ENCODE peak calls at places on chromosomes 7 and 10, in seven cellular contexts. J is breast epithelium; X is CD8-positive, alpha-beta T cell; V is neural progenitor cell; Q is IMR-90; H is transverse colon; Z is CD8-positive, alpha-beta memory T cell. N is an unnamed sample. For H3K27me3, the result is how much of the 10 kb centered on the place peaks cover.

GRCh38 chr7:139700505-139701235 is 77.1 kb downstream of the HIPK2 start:
- DNase-seq in Z (no peak), X (no peak), V (no peak), H (no peak), Q (no peak), J (no peak), N (no peak)

GRCh38 chr10:132298038-132298935 is 9.5 kb downstream of the STK32C start:
- DNase-seq in X (no peak), V (peak), J (peak), H (no peak), Z (no peak), Q (no peak), N (no peak)

GRCh38 chr7:158164101-158165095 is 423.2 kb downstream of the PTPRN2 start:
- DNase-seq in H (no peak), V (peak), X (no peak), J (no peak), Z (no peak), Q (no peak), N (no peak)

GRCh38 chr10:52951819-52952218 is 179.2 kb upstream of the MBL2 start:
- DNase-seq in X (no peak), H (peak), V (peak), Z (no peak), Q (peak), J (no peak), N (peak)

GRCh38 chr10:6162589-6163356 is 40.0 kb upstream of the PFKFB3 start:
- DNase-seq in Q (no peak), X (no peak), V (no peak), Z (no peak), J (no peak), H (peak), N (no peak)

GRCh38 chr7:18228686-18229085 is 201.0 kb upstream of the PRPS1L1 start:
- DNase-seq in Q (no peak), H (peak), Z (no peak), X (no peak), V (no peak), J (no peak), N (no peak)

GRCh38 chr10:109895095-109895818 is 28.1 kb downstream of the XPNPEP1 start:
- DNase-seq in Z (no peak), X (no peak), Q (peak), H (no peak), V (no peak), J (no peak), N (peak)

GRCh38 chr7:123594813-123595241 is 6.8 kb upstream of the ASB15 start:
- DNase-seq in X (no peak), H (peak), J (no peak), V (peak), Z (no peak), Q (no peak), N (no peak)

GRCh38 chr10:112957589-112958202 is 7.6 kb downstream of the TCF7L2 start:
- DNase-seq in J (no peak), Z (no peak), V (no peak), X (no peak), Q (no peak), H (no peak), N (no peak)

GRCh38 chr10:36172054-36172531 is 530.0 kb upstream of the FZD8 start:
- DNase-seq in Z (no peak), J (no peak), X (no peak), Q (peak), V (no peak), H (no peak), N (no peak)
- H3K4me3 ChIP-seq in Z (no peak), J (no peak), X (no peak), Q (peak), V (no peak), H (no peak), N (no peak)

GRCh38 chr10:12875100-12875499 is 126.4 kb downstream of the CCDC3 start:
- DNase-seq in J (no peak), X (no peak), Q (peak), H (no peak), Z (no peak), V (no peak), N (peak)

GRCh38 chr10:12872577-12872976 is 128.9 kb downstream of the CCDC3 start:
- DNase-seq in Q (no peak), V (no peak), J (no peak), Z (no peak), X (no peak), H (no peak), N (no peak)

GRCh38 chr10:12873172-12873571 is 128.3 kb downstream of the CCDC3 start:
- DNase-seq in X (no peak), Z (no peak), Q (no peak), V (no peak), J (no peak), H (no peak), N (no peak)

GRCh38 chr10:12876266-12876665 is 125.2 kb downstream of the CCDC3 start:
- DNase-seq in Q (no peak), J (no peak), X (no peak), Z (no peak), H (no peak), V (no peak), N (no peak)

DNA sequence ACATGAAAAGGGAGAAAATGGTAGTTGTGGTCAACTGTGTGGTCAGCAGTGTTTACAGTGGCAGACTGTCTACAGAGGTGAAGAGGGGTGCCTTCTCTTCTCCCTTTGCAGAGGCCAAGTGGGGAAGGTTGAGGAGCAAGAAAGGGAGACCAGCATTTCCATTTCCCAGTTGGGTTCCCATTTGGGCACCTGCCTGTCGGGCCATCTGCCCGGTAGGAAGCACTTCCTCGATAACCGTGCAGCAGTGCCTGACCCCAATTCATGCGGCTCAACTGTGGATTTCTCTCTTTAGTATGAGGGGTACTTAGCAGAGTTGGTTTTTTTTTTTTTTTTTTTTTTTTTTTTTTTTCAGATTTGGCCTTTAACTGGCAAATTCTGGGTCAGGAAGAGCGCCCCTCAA is 127.0 kb downstream of the CCDC3 start:
- DNase-seq in Q (no peak), X (no peak), H (no peak), J (no peak), V (no peak), Z (no peak), N (no peak)
- H3K27me3 ChIP-seq in Q (under half), X (under half), H (under half), J (under half), V (under half), Z (under half), N (under half)

DNA sequence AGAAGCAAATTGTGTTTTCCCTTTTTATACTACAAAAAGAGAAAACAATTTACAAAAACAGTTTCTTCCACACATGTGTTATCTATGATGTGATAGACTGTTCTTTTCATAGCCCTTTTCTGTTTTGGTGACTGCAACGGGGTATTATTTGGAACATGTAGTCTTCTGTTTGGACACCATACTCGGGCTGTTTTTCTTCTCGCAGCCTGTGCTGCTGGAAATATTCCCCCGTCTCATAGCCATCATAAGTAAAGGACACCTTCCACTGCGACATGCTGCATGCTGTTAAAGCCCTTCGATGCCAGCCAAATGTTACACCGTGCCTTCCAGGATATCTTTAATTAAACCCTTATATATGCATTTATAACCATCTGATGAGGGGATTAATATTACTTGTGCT is 222.4 kb downstream of the BICC1 start:
- DNase-seq in H (no peak), X (no peak), V (no peak), Z (no peak), J (no peak), Q (no peak), N (no peak)
- H3K4me3 ChIP-seq in H (no peak), X (no peak), V (no peak), Z (no peak), J (no peak), Q (no peak), N (no peak)

GRCh38 chr10:11181996-11182395 is 164.3 kb downstream of the CELF2 start:
- DNase-seq in J (no peak), Q (no peak), X (no peak), V (no peak), H (no peak), Z (no peak), N (peak)

GRCh38 chr10:11177926-11178453 is 160.3 kb downstream of the CELF2 start:
- DNase-seq in V (peak), J (no peak), Q (no peak), Z (no peak), H (peak), X (peak), N (no peak)

GRCh38 chr10:11178606-11179221 is 161.0 kb downstream of the CELF2 start:
- DNase-seq in V (no peak), J (no peak), Q (peak), Z (peak), H (peak), X (peak), N (no peak)

GRCh38 chr10:11179231-11180105 is 161.8 kb downstream of the CELF2 start:
- DNase-seq in Q (no peak), H (no peak), V (no peak), X (no peak), J (no peak), Z (no peak), N (no peak)

DNA sequence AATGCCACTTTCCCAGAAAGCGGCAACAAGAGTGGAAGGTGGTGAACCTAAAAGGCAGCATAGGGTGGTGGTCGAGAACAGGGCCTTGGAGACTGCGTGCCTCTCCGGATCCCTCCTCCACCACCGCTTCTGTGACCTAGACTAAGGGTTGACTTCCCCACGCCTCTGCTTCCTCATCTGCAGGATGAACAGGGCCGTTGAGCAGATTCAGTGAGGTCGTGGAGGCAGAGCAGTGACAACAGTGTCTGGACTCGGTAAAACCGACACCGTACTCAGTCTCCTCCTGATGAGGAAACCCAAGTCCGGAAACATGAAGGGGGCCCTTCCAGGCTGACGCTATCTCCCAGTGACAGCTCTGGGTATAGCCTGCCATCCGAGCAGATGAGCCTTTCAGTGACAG is 162.6 kb downstream of the CELF2 start:
- DNase-seq in X (peak), V (no peak), J (no peak), Q (no peak), Z (peak), H (peak), N (no peak)
- H3K27me3 ChIP-seq in X (under half), V (under half), J (under half), Q (under half), Z (under half), H (under half), N (under half)

DNA sequence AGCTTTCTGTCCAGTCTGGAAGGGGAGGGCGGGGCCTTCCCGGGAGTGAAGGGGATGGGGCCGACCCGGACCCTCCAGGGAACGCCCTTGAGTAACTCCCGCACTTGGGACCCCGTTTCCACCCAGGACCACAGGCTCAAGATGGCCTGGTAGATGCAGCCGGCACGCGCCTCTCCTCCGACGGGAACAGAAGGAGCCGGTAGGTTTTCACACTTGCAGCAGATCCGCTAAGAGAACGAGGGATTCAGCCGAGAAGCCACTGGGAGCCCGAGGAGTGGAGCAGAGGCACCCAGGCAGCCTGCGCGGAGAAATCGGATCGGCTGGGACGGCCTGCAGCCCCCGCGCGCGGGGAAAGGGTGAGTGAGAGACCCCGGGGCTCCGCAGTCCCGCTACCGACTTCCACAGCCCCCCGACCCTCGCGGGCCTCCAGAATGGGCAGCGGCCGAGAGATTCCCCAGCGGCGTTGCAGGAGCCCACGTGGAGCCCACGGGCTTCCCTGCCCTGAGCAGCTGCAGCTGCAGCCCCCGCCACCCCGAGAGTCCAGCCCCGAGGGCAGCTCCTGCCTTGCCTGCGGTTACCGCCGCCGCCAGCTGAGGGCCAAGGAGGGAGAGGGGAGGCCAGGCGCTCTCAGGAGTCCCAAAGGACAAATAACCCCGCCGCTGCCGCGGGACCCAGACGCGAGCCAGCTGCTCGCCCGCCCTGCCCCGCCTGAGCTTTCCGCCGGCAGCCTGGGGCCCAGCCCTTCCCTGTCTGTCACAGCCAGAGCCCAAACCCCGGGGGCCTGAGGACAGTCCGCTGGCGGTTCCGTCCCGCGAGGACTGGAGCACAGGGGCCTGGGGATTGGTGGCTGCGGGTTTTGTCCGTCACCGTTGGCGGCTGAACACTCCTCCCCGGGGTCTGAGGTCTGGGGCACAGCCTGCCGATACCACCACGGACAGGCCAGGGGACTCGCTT is 21.8 kb downstream of the IFT22 start:
- DNase-seq in Q (no peak), V (peak), H (no peak), Z (no peak), X (no peak), J (no peak), N (no peak)
- H3K4me3 ChIP-seq in Q (no peak), V (peak), H (no peak), Z (no peak), X (no peak), J (no peak), N (no peak)

DNA sequence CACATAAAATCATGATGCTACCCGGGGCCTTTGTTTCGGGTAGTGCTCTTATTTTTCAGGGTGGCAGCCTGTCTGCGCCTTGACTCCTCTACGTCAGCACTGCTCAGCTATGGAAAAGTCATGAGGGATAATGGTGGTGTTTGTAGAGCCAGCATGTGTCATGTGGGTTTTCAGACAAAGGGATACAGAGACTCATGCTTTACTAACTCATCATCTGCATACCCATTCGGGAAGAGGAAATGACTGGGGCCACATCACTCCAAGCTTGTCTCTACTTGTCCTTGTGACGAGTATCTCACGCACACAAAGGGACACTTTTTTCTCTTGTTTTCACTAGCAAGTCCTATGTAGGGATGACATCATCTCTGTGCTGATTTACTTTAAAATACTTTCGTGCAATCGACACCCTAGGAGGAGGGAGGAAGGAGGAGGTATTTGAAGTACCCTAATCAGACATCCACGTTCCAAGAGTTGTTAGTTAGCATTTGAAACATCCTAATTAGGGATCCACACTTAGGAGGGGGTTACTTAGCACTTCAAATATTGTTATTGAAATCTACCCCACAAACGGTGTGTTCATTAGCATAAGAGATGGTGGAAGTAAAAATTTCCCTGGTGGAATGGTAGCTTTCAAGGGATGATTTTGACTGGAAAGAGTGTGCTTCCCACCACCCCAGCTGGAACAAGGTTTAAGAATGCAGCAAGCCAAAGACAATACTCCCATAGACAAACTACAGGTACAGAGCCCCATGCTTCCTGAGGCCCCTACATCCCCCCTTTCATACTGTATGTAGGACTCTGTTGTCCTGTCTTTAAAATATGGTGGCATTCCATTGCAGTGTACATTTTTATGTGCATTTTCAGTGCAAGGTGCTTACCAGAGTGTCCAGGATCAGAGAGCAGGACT is 52.0 kb downstream of the THNSL1 start:
- DNase-seq in Q (peak), J (no peak), Z (no peak), X (no peak), H (no peak), V (no peak), N (no peak)
- H3K27me3 ChIP-seq in Q (under half), J (under half), Z (under half), X (under half), H (under half), V (under half), N (under half)

GRCh38 chr7:51289608-51290370 is 26.8 kb downstream of the COBL start:
- DNase-seq in Q (no peak), J (no peak), X (no peak), Z (no peak), H (no peak), V (no peak), N (no peak)

GRCh38 chr7:51288896-51289607 is 27.6 kb downstream of the COBL start:
- DNase-seq in H (peak), X (no peak), Z (no peak), V (no peak), J (no peak), Q (no peak), N (no peak)

GRCh38 chr7:51295435-51296269 is 21.0 kb downstream of the COBL start:
- DNase-seq in Q (no peak), J (no peak), X (no peak), Z (no peak), H (peak), V (no peak), N (no peak)

GRCh38 chr7:51290702-51291290 is 25.8 kb downstream of the COBL start:
- DNase-seq in Z (no peak), V (no peak), H (peak), J (no peak), X (no peak), Q (no peak), N (no peak)

DNA sequence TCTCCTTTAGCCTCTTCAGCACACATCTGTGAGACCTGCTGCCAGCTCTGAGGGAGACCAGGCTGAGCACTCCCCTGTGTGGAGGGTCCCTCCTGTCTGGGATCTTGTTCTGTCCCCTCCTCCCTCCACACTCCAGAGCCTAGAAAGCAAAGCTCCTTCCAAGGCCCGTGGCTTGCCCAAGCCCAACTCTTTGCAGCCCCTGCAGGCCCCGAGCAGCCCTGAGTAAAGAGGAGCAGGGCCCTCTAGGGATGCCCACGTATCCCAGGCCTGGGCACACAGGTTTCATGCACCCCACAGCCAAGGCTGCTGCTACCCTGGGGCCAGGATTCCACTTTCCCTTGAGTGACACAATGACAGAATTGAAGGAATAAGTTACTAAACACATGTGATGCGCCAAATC is 24.0 kb downstream of the COBL start:
- DNase-seq in H (no peak), Z (no peak), X (no peak), J (no peak), V (peak), Q (no peak), N (no peak)
- H3K4me3 ChIP-seq in H (no peak), Z (no peak), X (no peak), J (no peak), V (no peak), Q (no peak), N (no peak)

DNA sequence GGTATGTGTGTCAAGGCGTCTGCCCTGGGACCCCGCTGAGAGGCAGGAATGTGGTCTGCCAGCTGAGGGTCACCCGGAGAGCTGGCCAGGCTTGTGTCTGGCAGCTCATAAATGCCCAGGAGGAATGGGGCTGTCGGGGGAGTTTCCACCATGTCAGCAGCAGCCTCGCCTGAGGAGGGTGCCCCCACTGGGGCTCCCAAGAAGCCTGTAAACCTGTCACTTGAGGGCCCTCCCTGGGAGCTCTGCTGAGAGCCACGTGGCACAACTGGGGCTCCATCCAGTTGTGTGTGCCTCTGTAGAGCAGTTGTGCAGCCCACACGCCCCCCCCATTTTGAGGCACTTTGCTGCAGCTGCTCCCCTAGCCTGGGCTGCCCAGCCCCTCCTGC is 70.6 kb downstream of the NEURL1 start:
- DNase-seq in J (no peak), Z (no peak), H (no peak), Q (no peak), V (no peak), X (no peak), N (no peak)
- H3K27me3 ChIP-seq in J (under half), Z (under half), H (under half), Q (half or more), V (under half), X (under half), N (under half)